ENCODE peak calls at places on chromosome 3, in eight cellular contexts. P is NCI-H446; M is GM20000; F is WTC11; G is sigmoid colon; A is pons; Q is stimulated activated CD8-positive, alpha-beta memory T cell treated with anti-CD3 and anti-CD28 coated beads, Interleukin-7, amount 100 ng/mL, for 1 hour; X is NCI-H1105. W is an unnamed sample.

GRCh38 chr3:24123596-24123995 is 178.5 kb downstream of the NR1D2 start:
- DNase-seq in Q (no peak), F (no peak), P (peak; percentile 16), X (no peak), A (no peak), G (no peak), M (no peak), W (no peak)

GRCh38 chr3:90011136-90011535 is 903.7 kb downstream of the EPHA3 start:
- DNase-seq in A (no peak), M (no peak), G (no peak), Q (no peak), F (no peak), P (no peak), X (no peak), W (no peak)

GRCh38 chr3:156455839-156456238 is 99.1 kb downstream of the SSR3 start:
- DNase-seq in Q (no peak), M (no peak), A (no peak), P (no peak), G (no peak), F (peak; percentile 69), X (no peak), W (no peak)

GRCh38 chr3:177464392-177465225 is 267.3 kb upstream of the TBL1XR1 start:
- DNase-seq in Q (no peak), X (no peak), M (no peak), F (no peak), P (no peak), A (no peak), G (no peak), W (no peak)

GRCh38 chr3:113736548-113737089 is 9.4 kb downstream of the NAA50 start:
- DNase-seq in Q (no peak), G (no peak), X (peak; percentile 43), A (peak; percentile 72), F (no peak), P (peak; percentile 78), M (peak; percentile 40), W (no peak)

GRCh38 chr3:184524981-184525336 is 36.6 kb upstream of the EPHB3 start:
- DNase-seq in P (no peak), F (no peak), M (peak; percentile 55), A (no peak), X (no peak), G (no peak), Q (no peak), W (no peak)

GRCh38 chr3:188557230-188557629 is 403.3 kb downstream of the LPP start:
- DNase-seq in M (no peak), P (no peak), F (no peak), A (no peak), Q (no peak), X (no peak), G (no peak), W (no peak)

GRCh38 chr3:119194237-119195150 is 21.1 kb downstream of the UPK1B start:
- DNase-seq in F (no peak), P (no peak), X (no peak), G (no peak), M (no peak), Q (no peak), A (no peak), W (no peak)

GRCh38 chr3:12984023-12984823 is 89.0 kb downstream of the IQSEC1 start:
- DNase-seq in P (peak; percentile 59), M (peak; percentile 68), G (no peak), X (no peak), Q (no peak), A (peak; percentile 88), F (peak; percentile 80), W (peak; percentile 71)

GRCh38 chr3:11626084-11626463 is 17.6 kb downstream of the VGLL4 start:
- DNase-seq in P (no peak), Q (no peak), G (no peak), X (no peak), M (peak; percentile 52), F (no peak), A (no peak), W (no peak)

GRCh38 chr3:119360736-119361462 is 66.7 kb downstream of the ARHGAP31 start:
- DNase-seq in X (no peak), M (no peak), P (no peak), Q (no peak), F (no peak), G (no peak), A (no peak), W (no peak)

GRCh38 chr3:196287066-196287404 is 491 bp downstream of the PCYT1A start:
- DNase-seq in G (peak; percentile 68), X (no peak), F (no peak), A (peak; percentile 29), P (no peak), Q (no peak), M (no peak), W (peak; percentile 68)

GRCh38 chr3:187957209-187957981 is 196.6 kb upstream of the LPP start:
- DNase-seq in Q (no peak), F (no peak), P (no peak), M (no peak), A (no peak), G (no peak), X (no peak), W (no peak)

GRCh38 chr3:62184559-62184958 is 188.8 kb downstream of the FEZF2 start:
- DNase-seq in F (no peak), P (no peak), A (no peak), X (no peak), M (no peak), G (no peak), Q (no peak), W (no peak)

GRCh38 chr3:52019352-52020080 is 23.8 kb upstream of the RPL29 start:
- DNase-seq in M (no peak), F (no peak), X (no peak), A (no peak), Q (no peak), P (no peak), G (no peak), W (peak; percentile 78)

GRCh38 chr3:158713094-158713499 is 19.2 kb downstream of the RARRES1 start:
- DNase-seq in F (no peak), G (no peak), Q (no peak), A (peak; percentile 78), X (no peak), M (no peak), P (no peak), W (peak; percentile 78)

GRCh38 chr3:187238239-187238638 is 41.0 kb downstream of the RTP1 start:
- DNase-seq in Q (no peak), G (no peak), X (no peak), M (no peak), F (no peak), A (no peak), P (no peak), W (no peak)

GRCh38 chr3:141410861-141411771 is 42.8 kb downstream of the ZBTB38 start:
- DNase-seq in F (no peak), A (peak; percentile 79), Q (no peak), P (no peak), X (no peak), M (no peak), G (no peak), W (peak; percentile 47)